ENCODE peak calls at places on chromosomes 16 and 17, in nine cellular contexts. One of them, this sample, is unnamed.

GRCh38 chr17:78589885-78590284 is 12.7 kb upstream of the DNAH17 start:
- DNase-seq in body of pancreas: no peak
- DNase-seq in BJ: no peak
- DNase-seq in CD8-positive, alpha-beta T cell: no peak
- DNase-seq in thoracic aorta: no peak
- DNase-seq in AG04449: no peak
- DNase-seq in HFF-Myc: no peak
- DNase-seq in OCI-LY7: no peak
- DNase-seq in ascending aorta: no peak
- DNase-seq in this sample: no peak

GRCh38 chr17:66644311-66644710 is 190.6 kb upstream of the CACNG5 start:
- DNase-seq in body of pancreas: no peak
- DNase-seq in BJ: no peak
- DNase-seq in CD8-positive, alpha-beta T cell: no peak
- DNase-seq in thoracic aorta: no peak
- DNase-seq in AG04449: no peak
- DNase-seq in HFF-Myc: no peak
- DNase-seq in OCI-LY7: no peak
- DNase-seq in ascending aorta: no peak
- DNase-seq in this sample: no peak

GRCh38 chr16:78939600-78939999 is 660.9 kb downstream of the MAF start:
- DNase-seq in body of pancreas: no peak
- DNase-seq in BJ: no peak
- DNase-seq in CD8-positive, alpha-beta T cell: no peak
- DNase-seq in thoracic aorta: no peak
- DNase-seq in AG04449: no peak
- DNase-seq in HFF-Myc: no peak
- DNase-seq in OCI-LY7: no peak
- DNase-seq in ascending aorta: no peak
- DNase-seq in this sample: no peak

GRCh38 chr17:65457183-65457582 is 104.3 kb downstream of the AXIN2 start:
- DNase-seq in body of pancreas: no peak
- DNase-seq in BJ: no peak
- DNase-seq in CD8-positive, alpha-beta T cell: no peak
- DNase-seq in thoracic aorta: no peak
- DNase-seq in AG04449: no peak
- DNase-seq in HFF-Myc: no peak
- DNase-seq in OCI-LY7: no peak
- DNase-seq in ascending aorta: no peak
- DNase-seq in this sample: no peak

GRCh38 chr16:3532741-3533140 is 31.9 kb downstream of the CLUAP1 start:
- DNase-seq in body of pancreas: no peak
- DNase-seq in BJ: no peak
- DNase-seq in CD8-positive, alpha-beta T cell: no peak
- DNase-seq in thoracic aorta: no peak
- DNase-seq in AG04449: no peak
- DNase-seq in HFF-Myc: no peak
- DNase-seq in OCI-LY7: no peak
- DNase-seq in ascending aorta: no peak
- DNase-seq in this sample: no peak

GRCh38 chr16:2785101-2785991 is 2.0 kb downstream of the PRSS33 start:
- DNase-seq in body of pancreas: no peak
- DNase-seq in BJ: no peak
- DNase-seq in CD8-positive, alpha-beta T cell: peak
- DNase-seq in thoracic aorta: no peak
- DNase-seq in AG04449: no peak
- DNase-seq in HFF-Myc: no peak
- DNase-seq in OCI-LY7: no peak
- DNase-seq in ascending aorta: peak
- DNase-seq in this sample: no peak

GRCh38 chr16:12120331-12120981 is 143.9 kb downstream of the SNX29 start:
- DNase-seq in body of pancreas: no peak
- DNase-seq in BJ: no peak
- DNase-seq in CD8-positive, alpha-beta T cell: no peak
- DNase-seq in thoracic aorta: peak
- DNase-seq in AG04449: peak
- DNase-seq in HFF-Myc: no peak
- DNase-seq in OCI-LY7: no peak
- DNase-seq in ascending aorta: peak
- DNase-seq in this sample: no peak

GRCh38 chr17:19513897-19514488 is 19.7 kb upstream of the SLC47A1 start:
- DNase-seq in body of pancreas: peak
- DNase-seq in BJ: no peak
- DNase-seq in CD8-positive, alpha-beta T cell: peak
- DNase-seq in thoracic aorta: no peak
- DNase-seq in AG04449: no peak
- DNase-seq in HFF-Myc: peak
- DNase-seq in OCI-LY7: peak
- DNase-seq in ascending aorta: peak
- DNase-seq in this sample: no peak

GRCh38 chr17:76781056-76781982 is 43.4 kb downstream of the MFSD11 start:
- DNase-seq in body of pancreas: no peak
- DNase-seq in BJ: no peak
- DNase-seq in CD8-positive, alpha-beta T cell: no peak
- DNase-seq in thoracic aorta: no peak
- DNase-seq in AG04449: no peak
- DNase-seq in HFF-Myc: no peak
- DNase-seq in OCI-LY7: peak
- DNase-seq in ascending aorta: no peak
- DNase-seq in this sample: no peak

GRCh38 chr17:4074831-4075495 is 67.9 kb downstream of the ZZEF1 start:
- DNase-seq in body of pancreas: no peak
- DNase-seq in BJ: no peak
- DNase-seq in CD8-positive, alpha-beta T cell: no peak
- DNase-seq in thoracic aorta: no peak
- DNase-seq in AG04449: no peak
- DNase-seq in HFF-Myc: peak
- DNase-seq in OCI-LY7: peak
- DNase-seq in ascending aorta: no peak
- DNase-seq in this sample: no peak
- TF ChIP-seq CTCF in body of pancreas: peak
- TF ChIP-seq CTCF in BJ: peak
- TF ChIP-seq CTCF in CD8-positive, alpha-beta T cell: peak
- TF ChIP-seq CTCF in thoracic aorta: peak
- TF ChIP-seq CTCF in AG04449: peak
- TF ChIP-seq CTCF in HFF-Myc: peak
- TF ChIP-seq CTCF in OCI-LY7: peak
- TF ChIP-seq CTCF in ascending aorta: peak
- TF ChIP-seq CTCF in this sample: peak

GRCh38 chr17:48594412-48595106 is 980 bp upstream of the HOXB5 start:
- DNase-seq in body of pancreas: no peak
- DNase-seq in BJ: no peak
- DNase-seq in CD8-positive, alpha-beta T cell: no peak
- DNase-seq in thoracic aorta: no peak
- DNase-seq in AG04449: no peak
- DNase-seq in HFF-Myc: no peak
- DNase-seq in OCI-LY7: no peak
- DNase-seq in ascending aorta: no peak
- DNase-seq in this sample: no peak

GRCh38 chr17:48592592-48592991 is 987 bp downstream of the HOXB5 start:
- DNase-seq in body of pancreas: no peak
- DNase-seq in BJ: no peak
- DNase-seq in CD8-positive, alpha-beta T cell: no peak
- DNase-seq in thoracic aorta: no peak
- DNase-seq in AG04449: no peak
- DNase-seq in HFF-Myc: no peak
- DNase-seq in OCI-LY7: no peak
- DNase-seq in ascending aorta: no peak
- DNase-seq in this sample: no peak

GRCh38 chr17:48593126-48593829 is at the start of gene HOXB5:
- DNase-seq in body of pancreas: no peak
- DNase-seq in BJ: no peak
- DNase-seq in CD8-positive, alpha-beta T cell: no peak
- DNase-seq in thoracic aorta: no peak
- DNase-seq in AG04449: no peak
- DNase-seq in HFF-Myc: no peak
- DNase-seq in OCI-LY7: no peak
- DNase-seq in ascending aorta: no peak
- DNase-seq in this sample: no peak

GRCh38 chr17:48595107-48595999 is 1.8 kb upstream of the HOXB5 start:
- DNase-seq in body of pancreas: no peak
- DNase-seq in BJ: no peak
- DNase-seq in CD8-positive, alpha-beta T cell: no peak
- DNase-seq in thoracic aorta: no peak
- DNase-seq in AG04449: no peak
- DNase-seq in HFF-Myc: no peak
- DNase-seq in OCI-LY7: no peak
- DNase-seq in ascending aorta: no peak
- DNase-seq in this sample: no peak

DNA sequence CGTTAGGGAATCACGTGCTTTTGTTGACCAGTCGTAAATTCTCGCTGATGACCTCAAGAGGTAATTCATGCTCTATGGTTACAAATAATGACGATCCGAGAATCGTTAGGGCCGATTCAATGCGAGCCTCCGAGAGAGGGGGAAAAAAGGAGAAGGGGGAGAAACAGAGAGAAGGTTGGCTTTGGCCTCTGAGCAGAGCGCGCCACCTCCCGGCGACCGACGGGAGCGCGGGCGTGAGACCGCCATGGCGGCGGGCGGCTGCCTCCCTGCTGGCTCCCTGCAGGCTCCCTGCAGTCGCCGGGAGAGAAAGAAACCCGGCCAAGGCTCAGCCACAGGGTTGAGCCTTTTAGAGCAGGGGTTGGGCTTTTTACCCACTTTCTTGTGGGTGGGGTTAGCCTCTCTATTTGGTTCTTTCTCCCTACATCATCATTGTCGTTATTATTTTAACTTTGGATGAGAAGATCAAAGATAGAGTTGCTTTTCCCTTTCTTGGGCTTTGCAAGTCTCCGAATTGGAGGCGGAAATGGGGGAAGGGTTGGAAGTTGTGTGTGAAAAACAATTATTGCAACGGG is 347 bp upstream of the HOXB5 start:
- DNase-seq in body of pancreas: peak
- DNase-seq in BJ: no peak
- DNase-seq in CD8-positive, alpha-beta T cell: peak
- DNase-seq in thoracic aorta: no peak
- DNase-seq in AG04449: peak
- DNase-seq in HFF-Myc: peak
- DNase-seq in OCI-LY7: peak
- DNase-seq in ascending aorta: peak
- DNase-seq in this sample: no peak
- H3K4me3 ChIP-seq in body of pancreas: no peak
- H3K4me3 ChIP-seq in BJ: no peak
- H3K4me3 ChIP-seq in CD8-positive, alpha-beta T cell: no peak
- H3K4me3 ChIP-seq in thoracic aorta: peak
- H3K4me3 ChIP-seq in AG04449: peak
- H3K4me3 ChIP-seq in HFF-Myc: no peak
- H3K4me3 ChIP-seq in OCI-LY7: no peak
- H3K4me3 ChIP-seq in ascending aorta: peak
- H3K4me3 ChIP-seq in this sample: peak

GRCh38 chr17:72792771-72793170 is 299.7 kb downstream of the SLC39A11 start:
- DNase-seq in body of pancreas: no peak
- DNase-seq in BJ: no peak
- DNase-seq in CD8-positive, alpha-beta T cell: no peak
- DNase-seq in thoracic aorta: no peak
- DNase-seq in AG04449: no peak
- DNase-seq in HFF-Myc: no peak
- DNase-seq in OCI-LY7: no peak
- DNase-seq in ascending aorta: no peak
- DNase-seq in this sample: no peak
- TF ChIP-seq CTCF in body of pancreas: no peak
- TF ChIP-seq CTCF in BJ: no peak
- TF ChIP-seq CTCF in CD8-positive, alpha-beta T cell: no peak
- TF ChIP-seq CTCF in thoracic aorta: no peak
- TF ChIP-seq CTCF in AG04449: no peak
- TF ChIP-seq CTCF in HFF-Myc: no peak
- TF ChIP-seq CTCF in OCI-LY7: no peak
- TF ChIP-seq CTCF in ascending aorta: no peak
- TF ChIP-seq CTCF in this sample: no peak

DNA sequence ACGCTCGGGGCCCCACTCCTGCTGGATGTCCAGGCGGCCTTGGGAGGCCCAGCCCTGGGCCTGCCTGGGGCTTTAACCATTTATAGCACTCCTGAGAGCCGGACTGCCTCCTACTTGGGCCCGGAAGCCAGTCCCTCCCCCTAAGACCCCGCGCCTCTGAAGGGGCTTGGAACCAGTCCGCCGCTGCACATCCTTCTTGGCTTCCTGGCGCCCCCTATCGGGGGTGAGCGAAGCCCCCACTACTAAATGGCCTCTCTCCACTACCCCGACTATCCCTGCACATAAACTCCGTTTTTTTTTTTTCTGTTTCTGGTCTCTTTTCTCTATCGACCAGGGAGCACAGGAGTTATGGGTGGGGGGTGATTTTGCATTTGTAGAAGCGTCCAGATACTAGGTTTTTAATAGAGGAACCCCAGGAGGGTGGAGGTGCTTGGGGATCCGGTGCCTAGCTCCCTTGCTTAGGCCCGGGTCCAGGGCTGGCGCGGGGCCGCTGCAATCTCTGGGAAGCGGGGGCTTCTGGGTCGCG is 633 bp upstream of the NOL3 start:
- DNase-seq in body of pancreas: no peak
- DNase-seq in BJ: no peak
- DNase-seq in CD8-positive, alpha-beta T cell: no peak
- DNase-seq in thoracic aorta: no peak
- DNase-seq in AG04449: no peak
- DNase-seq in HFF-Myc: no peak
- DNase-seq in OCI-LY7: peak
- DNase-seq in ascending aorta: no peak
- DNase-seq in this sample: no peak
- H3K4me3 ChIP-seq in body of pancreas: no peak
- H3K4me3 ChIP-seq in BJ: peak
- H3K4me3 ChIP-seq in CD8-positive, alpha-beta T cell: no peak
- H3K4me3 ChIP-seq in thoracic aorta: peak
- H3K4me3 ChIP-seq in AG04449: peak
- H3K4me3 ChIP-seq in HFF-Myc: peak
- H3K4me3 ChIP-seq in OCI-LY7: peak
- H3K4me3 ChIP-seq in ascending aorta: peak
- H3K4me3 ChIP-seq in this sample: peak

This sample was measured in epithelial cell of proximal tubule.